ENCODE peak calls at places on chromosomes 16 and 17, in eight cellular contexts. One of them, this sample, is unnamed. For H3K4me1, the result is how much of the 10 kb centered on the place peaks cover.

GRCh38 chr17:46977348-46977747 is 1.7 kb downstream of the RPRML start:
- DNase-seq in right cardiac atrium: no peak
- DNase-seq in neural progenitor cell: peak
- DNase-seq in PC-3: peak
- DNase-seq in neuronal stem cell: peak
- DNase-seq in H1: peak
- DNase-seq in Peyer's patch: no peak
- DNase-seq in A673: peak
- DNase-seq in this sample: no peak

GRCh38 chr16:15919331-15919730 is 30.1 kb upstream of the ABCC1 start:
- DNase-seq in right cardiac atrium: no peak
- DNase-seq in neural progenitor cell: no peak
- DNase-seq in PC-3: peak
- DNase-seq in neuronal stem cell: no peak
- DNase-seq in H1: no peak
- DNase-seq in Peyer's patch: no peak
- DNase-seq in A673: no peak
- DNase-seq in this sample: no peak

GRCh38 chr16:66189951-66190350 is 176.5 kb upstream of the CDH5 start:
- DNase-seq in right cardiac atrium: no peak
- DNase-seq in neural progenitor cell: no peak
- DNase-seq in PC-3: peak
- DNase-seq in neuronal stem cell: no peak
- DNase-seq in H1: no peak
- DNase-seq in Peyer's patch: no peak
- DNase-seq in A673: no peak
- DNase-seq in this sample: peak

GRCh38 chr17:38734235-38734633 is 4.1 kb downstream of the CISD3 start:
- DNase-seq in right cardiac atrium: no peak
- DNase-seq in neural progenitor cell: no peak
- DNase-seq in PC-3: no peak
- DNase-seq in neuronal stem cell: no peak
- DNase-seq in H1: no peak
- DNase-seq in Peyer's patch: no peak
- DNase-seq in A673: no peak
- DNase-seq in this sample: no peak

GRCh38 chr16:85946680-85947510 is 47.9 kb downstream of the IRF8 start:
- DNase-seq in right cardiac atrium: no peak
- DNase-seq in neural progenitor cell: no peak
- DNase-seq in PC-3: no peak
- DNase-seq in neuronal stem cell: no peak
- DNase-seq in H1: no peak
- DNase-seq in Peyer's patch: no peak
- DNase-seq in A673: no peak
- DNase-seq in this sample: no peak

GRCh38 chr16:50297301-50298074 is 31.1 kb downstream of the ADCY7 start:
- DNase-seq in right cardiac atrium: peak
- DNase-seq in neural progenitor cell: no peak
- DNase-seq in PC-3: no peak
- DNase-seq in neuronal stem cell: no peak
- DNase-seq in H1: no peak
- DNase-seq in Peyer's patch: peak
- DNase-seq in A673: no peak
- DNase-seq in this sample: no peak

GRCh38 chr17:27566673-27567562 is 64.1 kb upstream of the LGALS9 start:
- DNase-seq in right cardiac atrium: no peak
- DNase-seq in neural progenitor cell: no peak
- DNase-seq in PC-3: no peak
- DNase-seq in neuronal stem cell: no peak
- DNase-seq in H1: no peak
- DNase-seq in Peyer's patch: no peak
- DNase-seq in A673: peak
- DNase-seq in this sample: no peak

GRCh38 chr16:14289692-14290340 is 218.7 kb downstream of the MRTFB start:
- DNase-seq in right cardiac atrium: no peak
- DNase-seq in neural progenitor cell: peak
- DNase-seq in PC-3: peak
- DNase-seq in neuronal stem cell: no peak
- DNase-seq in H1: no peak
- DNase-seq in Peyer's patch: no peak
- DNase-seq in A673: peak
- DNase-seq in this sample: no peak

GRCh38 chr17:73017653-73018052 is 74.8 kb downstream of the SLC39A11 start:
- DNase-seq in right cardiac atrium: no peak
- DNase-seq in neural progenitor cell: no peak
- DNase-seq in PC-3: peak
- DNase-seq in neuronal stem cell: no peak
- DNase-seq in H1: no peak
- DNase-seq in Peyer's patch: no peak
- DNase-seq in A673: no peak
- DNase-seq in this sample: peak

GRCh38 chr16:56617212-56618085 is 8.1 kb upstream of the MT1E start:
- DNase-seq in right cardiac atrium: peak
- DNase-seq in neural progenitor cell: peak
- DNase-seq in PC-3: no peak
- DNase-seq in neuronal stem cell: no peak
- DNase-seq in H1: no peak
- DNase-seq in Peyer's patch: peak
- DNase-seq in A673: no peak
- DNase-seq in this sample: no peak

GRCh38 chr17:60548990-60549389 is 22.9 kb upstream of the APPBP2 start:
- DNase-seq in right cardiac atrium: no peak
- DNase-seq in neural progenitor cell: no peak
- DNase-seq in PC-3: no peak
- DNase-seq in neuronal stem cell: no peak
- DNase-seq in H1: no peak
- DNase-seq in Peyer's patch: no peak
- DNase-seq in A673: no peak
- DNase-seq in this sample: no peak

GRCh38 chr17:80352991-80353665 is 61.8 kb upstream of the ENDOV start:
- DNase-seq in right cardiac atrium: no peak
- DNase-seq in neural progenitor cell: no peak
- DNase-seq in PC-3: no peak
- DNase-seq in neuronal stem cell: no peak
- DNase-seq in H1: no peak
- DNase-seq in Peyer's patch: no peak
- DNase-seq in A673: no peak
- DNase-seq in this sample: no peak

GRCh38 chr16:85809645-85810044 is 10.2 kb downstream of the COX4I1 start:
- DNase-seq in right cardiac atrium: no peak
- DNase-seq in neural progenitor cell: no peak
- DNase-seq in PC-3: no peak
- DNase-seq in neuronal stem cell: no peak
- DNase-seq in H1: no peak
- DNase-seq in Peyer's patch: no peak
- DNase-seq in A673: no peak
- DNase-seq in this sample: no peak

GRCh38 chr16:56041556-56042140 is 149.6 kb upstream of the GNAO1 start:
- DNase-seq in right cardiac atrium: peak
- DNase-seq in neural progenitor cell: peak
- DNase-seq in PC-3: peak
- DNase-seq in neuronal stem cell: peak
- DNase-seq in H1: peak
- DNase-seq in Peyer's patch: peak
- DNase-seq in A673: peak
- DNase-seq in this sample: no peak

GRCh38 chr16:87347932-87348615 is 30.9 kb upstream of the C16orf95 start:
- DNase-seq in right cardiac atrium: peak
- DNase-seq in neural progenitor cell: no peak
- DNase-seq in PC-3: no peak
- DNase-seq in neuronal stem cell: no peak
- DNase-seq in H1: no peak
- DNase-seq in Peyer's patch: no peak
- DNase-seq in A673: no peak
- DNase-seq in this sample: no peak

DNA sequence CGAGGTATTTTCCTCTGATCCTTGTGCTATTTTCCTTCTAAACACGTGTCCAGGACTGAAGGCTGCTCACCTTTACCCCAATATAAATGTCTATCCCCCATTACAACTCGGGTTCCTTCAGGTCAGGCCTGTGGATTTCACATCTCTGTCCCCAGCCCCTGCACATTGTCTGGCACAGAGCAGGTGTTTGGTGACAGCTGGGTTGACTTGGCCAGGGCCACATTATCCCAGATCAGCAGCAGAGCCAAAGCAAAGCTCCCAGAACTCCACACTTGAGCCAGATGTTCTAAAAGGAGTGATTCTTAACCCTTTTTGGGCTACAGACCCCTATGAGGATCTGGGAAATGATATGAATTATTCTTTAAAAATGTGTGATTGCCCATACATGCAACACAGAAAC is 18.0 kb upstream of the SPATA32 start:
- DNase-seq in right cardiac atrium: no peak
- DNase-seq in neural progenitor cell: no peak
- DNase-seq in PC-3: no peak
- DNase-seq in neuronal stem cell: no peak
- DNase-seq in H1: no peak
- DNase-seq in Peyer's patch: no peak
- DNase-seq in A673: no peak
- DNase-seq in this sample: no peak
- H3K4me1 ChIP-seq in right cardiac atrium: under half
- H3K4me1 ChIP-seq in neural progenitor cell: under half
- H3K4me1 ChIP-seq in PC-3: under half
- H3K4me1 ChIP-seq in neuronal stem cell: under half
- H3K4me1 ChIP-seq in H1: under half
- H3K4me1 ChIP-seq in Peyer's patch: under half
- H3K4me1 ChIP-seq in A673: under half
- H3K4me1 ChIP-seq in this sample: under half

GRCh38 chr16:84607694-84608093 is 10.2 kb downstream of the COTL1 start:
- DNase-seq in right cardiac atrium: no peak
- DNase-seq in neural progenitor cell: no peak
- DNase-seq in PC-3: no peak
- DNase-seq in neuronal stem cell: no peak
- DNase-seq in H1: no peak
- DNase-seq in Peyer's patch: peak
- DNase-seq in A673: no peak
- DNase-seq in this sample: no peak
- H3K4me3 ChIP-seq in right cardiac atrium: no peak
- H3K4me3 ChIP-seq in neural progenitor cell: no peak
- H3K4me3 ChIP-seq in PC-3: no peak
- H3K4me3 ChIP-seq in neuronal stem cell: no peak
- H3K4me3 ChIP-seq in H1: no peak
- H3K4me3 ChIP-seq in Peyer's patch: no peak
- H3K4me3 ChIP-seq in A673: no peak
- H3K4me3 ChIP-seq in this sample: no peak

DNA sequence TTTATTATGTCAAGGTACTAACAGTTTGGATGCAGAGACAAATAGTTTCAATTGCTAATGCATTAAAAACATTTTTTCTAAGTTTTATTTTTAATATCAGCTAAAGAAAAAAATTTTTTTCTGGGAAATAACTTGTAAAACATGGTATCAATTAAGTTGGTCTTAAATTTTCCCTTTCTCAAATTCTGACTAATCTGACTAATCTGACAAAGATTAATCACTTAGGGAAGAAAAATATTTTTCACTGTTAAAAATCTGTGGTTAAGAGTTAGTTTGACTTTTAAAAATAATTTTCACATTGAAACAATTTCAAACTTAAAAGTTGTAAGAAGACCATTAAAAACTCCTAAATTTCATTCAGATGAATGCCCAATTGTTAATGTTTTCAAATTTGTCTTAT is 74.6 kb downstream of the MYO1D start:
- DNase-seq in right cardiac atrium: no peak
- DNase-seq in neural progenitor cell: no peak
- DNase-seq in PC-3: no peak
- DNase-seq in neuronal stem cell: no peak
- DNase-seq in H1: no peak
- DNase-seq in Peyer's patch: no peak
- DNase-seq in A673: no peak
- DNase-seq in this sample: no peak
- H3K27ac ChIP-seq in right cardiac atrium: no peak
- H3K27ac ChIP-seq in neural progenitor cell: no peak
- H3K27ac ChIP-seq in PC-3: no peak
- H3K27ac ChIP-seq in neuronal stem cell: no peak
- H3K27ac ChIP-seq in H1: no peak
- H3K27ac ChIP-seq in Peyer's patch: no peak
- H3K27ac ChIP-seq in A673: no peak
- H3K27ac ChIP-seq in this sample: no peak

GRCh38 chr16:2156025-2156848 is 655 bp downstream of the TRAF7 start:
- DNase-seq in right cardiac atrium: no peak
- DNase-seq in neural progenitor cell: peak
- DNase-seq in PC-3: peak
- DNase-seq in neuronal stem cell: no peak
- DNase-seq in H1: no peak
- DNase-seq in Peyer's patch: no peak
- DNase-seq in A673: peak
- DNase-seq in this sample: peak
- H3K4me1 ChIP-seq in right cardiac atrium: under half
- H3K4me1 ChIP-seq in neural progenitor cell: under half
- H3K4me1 ChIP-seq in PC-3: under half
- H3K4me1 ChIP-seq in neuronal stem cell: under half
- H3K4me1 ChIP-seq in H1: under half
- H3K4me1 ChIP-seq in Peyer's patch: under half
- H3K4me1 ChIP-seq in A673: under half
- H3K4me1 ChIP-seq in this sample: under half

GRCh38 chr17:57892146-57892819 is 42.4 kb upstream of the MRPS23 start:
- DNase-seq in right cardiac atrium: peak
- DNase-seq in neural progenitor cell: peak
- DNase-seq in PC-3: peak
- DNase-seq in neuronal stem cell: peak
- DNase-seq in H1: no peak
- DNase-seq in Peyer's patch: peak
- DNase-seq in A673: peak
- DNase-seq in this sample: peak
- H3K4me3 ChIP-seq in right cardiac atrium: no peak
- H3K4me3 ChIP-seq in neural progenitor cell: no peak
- H3K4me3 ChIP-seq in PC-3: no peak
- H3K4me3 ChIP-seq in neuronal stem cell: no peak
- H3K4me3 ChIP-seq in H1: no peak
- H3K4me3 ChIP-seq in Peyer's patch: no peak
- H3K4me3 ChIP-seq in A673: no peak
- H3K4me3 ChIP-seq in this sample: no peak

GRCh38 chr16:74868035-74868434 is 93.4 kb upstream of the FA2H start:
- DNase-seq in right cardiac atrium: no peak
- DNase-seq in neural progenitor cell: no peak
- DNase-seq in PC-3: no peak
- DNase-seq in neuronal stem cell: no peak
- DNase-seq in H1: no peak
- DNase-seq in Peyer's patch: no peak
- DNase-seq in A673: no peak
- DNase-seq in this sample: no peak
- H3K27ac ChIP-seq in right cardiac atrium: no peak
- H3K27ac ChIP-seq in neural progenitor cell: peak
- H3K27ac ChIP-seq in PC-3: peak
- H3K27ac ChIP-seq in neuronal stem cell: no peak
- H3K27ac ChIP-seq in H1: no peak
- H3K27ac ChIP-seq in Peyer's patch: no peak
- H3K27ac ChIP-seq in A673: no peak
- H3K27ac ChIP-seq in this sample: peak

GRCh38 chr17:57484081-57484666 is 227.9 kb downstream of the MSI2 start:
- DNase-seq in right cardiac atrium: no peak
- DNase-seq in neural progenitor cell: no peak
- DNase-seq in PC-3: no peak
- DNase-seq in neuronal stem cell: no peak
- DNase-seq in H1: no peak
- DNase-seq in Peyer's patch: no peak
- DNase-seq in A673: no peak
- DNase-seq in this sample: no peak
- H3K4me1 ChIP-seq in right cardiac atrium: under half
- H3K4me1 ChIP-seq in neural progenitor cell: under half
- H3K4me1 ChIP-seq in PC-3: under half
- H3K4me1 ChIP-seq in neuronal stem cell: under half
- H3K4me1 ChIP-seq in H1: under half
- H3K4me1 ChIP-seq in Peyer's patch: under half
- H3K4me1 ChIP-seq in A673: half or more
- H3K4me1 ChIP-seq in this sample: half or more